ENCODE peak calls at places on chromosome 5, in nine cellular contexts. S, K, M, F, V, B, C, Z and O are unnamed samples.

GRCh38 chr5:144794922-144795321 is 624.2 kb downstream of the KCTD16 start:
- DNase-seq in V (no peak), M (no peak), C (no peak), Z (no peak), K (no peak), S (no peak), B (no peak), F (peak), O (no peak)

GRCh38 chr5:463952-464351 is 21.0 kb downstream of the EXOC3 start:
- DNase-seq in C (no peak), K (peak), V (no peak), M (no peak), Z (no peak), B (peak), S (peak), F (no peak), O (no peak)

GRCh38 chr5:127012933-127013332 is 17.4 kb downstream of the MARCHF3 start:
- DNase-seq in B (no peak), C (no peak), Z (no peak), M (no peak), K (no peak), S (no peak), F (no peak), V (no peak), O (no peak)

GRCh38 chr5:95883185-95884020 is 60.9 kb upstream of the GLRX start:
- DNase-seq in B (no peak), K (no peak), M (no peak), Z (no peak), V (no peak), S (no peak), C (no peak), F (no peak), O (no peak)

GRCh38 chr5:15260347-15261278 is 239.4 kb upstream of the FBXL7 start:
- DNase-seq in Z (no peak), K (no peak), C (no peak), V (peak), B (no peak), F (no peak), S (no peak), M (no peak), O (no peak)

GRCh38 chr5:61357745-61358144 is 25.7 kb downstream of the ZSWIM6 start:
- DNase-seq in C (no peak), F (no peak), V (no peak), Z (no peak), B (no peak), M (peak), K (no peak), S (no peak), O (no peak)

GRCh38 chr5:123429993-123430392 is 6.8 kb upstream of the CEP120 start:
- DNase-seq in F (peak), S (no peak), B (no peak), K (no peak), M (no peak), V (no peak), Z (no peak), C (no peak), O (no peak)

GRCh38 chr5:56705217-56705616 is 110.1 kb upstream of the MAP3K1 start:
- DNase-seq in K (no peak), Z (no peak), S (no peak), F (no peak), V (peak), B (no peak), M (no peak), C (no peak), O (no peak)

GRCh38 chr5:142813208-142813607 is 43.0 kb downstream of the ARHGAP26 start:
- DNase-seq in M (no peak), Z (no peak), S (no peak), V (no peak), K (no peak), B (no peak), F (no peak), C (no peak), O (no peak)